ENCODE peak calls at places on chromosomes 12 and 14, in six cellular contexts. A is mucosa of descending colon, S is aorta, Y is thoracic aorta, T is esophagus squamous epithelium, F is BE2C. J is an unnamed sample. For H3K9me3, the result is how much of the 10 kb centered on the place peaks cover.

GRCh38 chr14:76294876-76295275 is 81.1 kb upstream of the ESRRB start:
- DNase-seq in A (no peak), S (no peak), Y (no peak), T (no peak), F (no peak), J (no peak)

GRCh38 chr12:132608231-132609171 is 1.9 kb downstream of the LRCOL1 start:
- DNase-seq in A (peak), S (no peak), Y (no peak), T (no peak), F (no peak), J (no peak)

GRCh38 chr14:61537567-61538463 is 157.5 kb upstream of the HIF1A start:
- DNase-seq in A (no peak), S (no peak), Y (no peak), T (no peak), F (no peak), J (no peak)

GRCh38 chr14:90388982-90389381 is 7.8 kb upstream of the CALM1 start:
- DNase-seq in A (no peak), S (no peak), Y (no peak), T (no peak), F (no peak), J (no peak)

GRCh38 chr14:72060460-72060859 is 128.2 kb downstream of the RGS6 start:
- DNase-seq in A (no peak), S (no peak), Y (no peak), T (no peak), F (no peak), J (no peak)

GRCh38 chr12:67067453-67068203 is 201.5 kb upstream of the CAND1 start:
- DNase-seq in A (no peak), S (no peak), Y (no peak), T (no peak), F (no peak), J (no peak)

GRCh38 chr12:44465139-44465538 is 411.0 kb downstream of the NELL2 start:
- DNase-seq in A (no peak), S (no peak), Y (no peak), T (no peak), F (no peak), J (no peak)

GRCh38 chr12:80443974-80444666 is at the start of gene PTPRQ:
- DNase-seq in A (no peak), S (no peak), Y (no peak), T (no peak), F (no peak), J (no peak)

GRCh38 chr12:28267920-28268680 is 77.8 kb downstream of the CCDC91 start:
- DNase-seq in A (no peak), S (no peak), Y (no peak), T (no peak), F (no peak), J (no peak)

GRCh38 chr12:24075650-24076049 is 126.2 kb upstream of the SOX5 start:
- DNase-seq in A (no peak), S (no peak), Y (no peak), T (no peak), F (no peak), J (no peak)

GRCh38 chr14:59358774-59359173 is 106.4 kb downstream of the GPR135 start:
- DNase-seq in A (no peak), S (no peak), Y (no peak), T (no peak), F (no peak), J (no peak)

GRCh38 chr14:59356783-59357182 is 108.4 kb downstream of the GPR135 start:
- DNase-seq in A (no peak), S (no peak), Y (no peak), T (no peak), F (no peak), J (no peak)

GRCh38 chr14:59360923-59361794 is 104.0 kb downstream of the GPR135 start:
- DNase-seq in A (peak), S (no peak), Y (no peak), T (no peak), F (peak), J (no peak)

GRCh38 chr14:59358105-59358504 is 107.1 kb downstream of the GPR135 start:
- DNase-seq in A (no peak), S (peak), Y (peak), T (no peak), F (no peak), J (no peak)

GRCh38 chr14:59359451-59360124 is 105.6 kb downstream of the GPR135 start:
- DNase-seq in A (no peak), S (no peak), Y (no peak), T (no peak), F (no peak), J (no peak)
- H3K9me3 ChIP-seq in A (under half), S (under half), Y (under half), T (under half), F (under half), J (under half)

DNA sequence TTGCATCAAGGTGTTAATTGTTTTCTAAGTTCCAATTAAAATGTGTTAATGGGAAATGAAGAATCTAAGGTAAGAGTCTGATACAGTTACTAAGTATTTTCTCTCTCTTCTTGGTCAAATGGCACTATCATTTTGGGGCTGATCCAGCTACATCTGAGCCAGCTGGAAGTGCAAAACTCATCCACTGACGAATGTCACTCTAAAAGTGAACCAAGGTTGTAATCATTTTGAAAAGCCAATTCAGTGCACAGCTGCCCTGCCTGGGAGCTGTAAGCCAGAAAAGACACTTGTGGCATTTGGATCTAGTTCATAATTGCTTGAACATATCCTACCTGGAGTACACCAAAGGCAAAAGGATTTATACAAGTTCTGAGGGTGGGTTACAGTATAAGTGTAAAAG is 1011.3 kb downstream of the AACS start:
- DNase-seq in A (no peak), S (no peak), Y (no peak), T (no peak), F (no peak), J (no peak)
- H3K9me3 ChIP-seq in A (under half), S (under half), Y (under half), T (under half), F (under half), J (under half)

GRCh38 chr14:36655963-36656768 is 5.5 kb upstream of the PAX9 start:
- DNase-seq in A (no peak), S (no peak), Y (no peak), T (no peak), F (peak), J (no peak)
- H3K9me3 ChIP-seq in A (under half), S (under half), Y (under half), T (under half), F (under half), J (under half)

GRCh38 chr14:59352951-59353350 is 112.2 kb downstream of the GPR135 start:
- DNase-seq in A (no peak), S (no peak), Y (no peak), T (no peak), F (peak), J (no peak)
- H3K9me3 ChIP-seq in A (under half), S (under half), Y (under half), T (under half), F (under half), J (under half)

J was measured in T-helper 17 cell.